ENCODE peak calls at places on chromosomes 5 and 9, in seven cellular contexts. O, L, C, B, H, P and U are unnamed samples. For H3K36me3, the result is how much of the 10 kb centered on the place peaks cover.

GRCh38 chr5:33275921-33276705 is 164.7 kb upstream of the TARS1 start:
- DNase-seq in P (no peak), O (no peak), C (no peak), L (peak), H (no peak), B (no peak), U (no peak)

GRCh38 chr5:124342027-124342471 is 404.4 kb downstream of the ZNF608 start:
- DNase-seq in B (no peak), L (peak), O (peak), H (no peak), P (no peak), C (peak), U (no peak)

GRCh38 chr9:35033101-35033500 is 39.3 kb downstream of the VCP start:
- DNase-seq in C (no peak), O (no peak), P (no peak), L (no peak), B (no peak), H (no peak), U (no peak)

GRCh38 chr5:126031989-126032716 is 391.1 kb upstream of the GRAMD2B start:
- DNase-seq in O (no peak), P (no peak), C (peak), H (no peak), L (peak), B (no peak), U (no peak)

GRCh38 chr9:108271646-108272349 is 584.0 kb downstream of the ACTL7B start:
- DNase-seq in L (peak), C (peak), O (no peak), H (no peak), B (peak), P (no peak), U (peak)

GRCh38 chr9:77750284-77750683 is 102.2 kb upstream of the GNA14 start:
- DNase-seq in O (no peak), H (peak), L (peak), C (no peak), B (no peak), P (no peak), U (no peak)

GRCh38 chr5:102916114-102916513 is 161.0 kb downstream of the PAM start:
- DNase-seq in L (no peak), B (no peak), C (no peak), H (no peak), P (no peak), O (no peak), U (no peak)

GRCh38 chr5:171336486-171337206 is 27.6 kb downstream of the TLX3 start:
- DNase-seq in H (no peak), P (no peak), L (peak), B (peak), O (peak), C (peak), U (peak)

GRCh38 chr5:1066676-1067075 is 45.2 kb downstream of the SLC12A7 start:
- DNase-seq in L (no peak), C (no peak), H (peak), B (no peak), P (no peak), O (no peak), U (no peak)

GRCh38 chr5:5203441-5203840 is 63.3 kb downstream of the ADAMTS16 start:
- DNase-seq in O (no peak), H (no peak), L (no peak), B (no peak), P (no peak), C (no peak), U (peak)

GRCh38 chr9:89178162-89179120 is at the start of gene SHC3:
- DNase-seq in P (no peak), C (peak), O (no peak), H (peak), L (peak), B (peak), U (no peak)

GRCh38 chr5:10762178-10762775 is 1.2 kb upstream of the DAP start:
- DNase-seq in B (peak), L (no peak), O (no peak), P (no peak), C (peak), H (no peak), U (no peak)

GRCh38 chr5:52269395-52269794 is 518.3 kb upstream of the ITGA1 start:
- DNase-seq in O (no peak), P (no peak), L (no peak), C (no peak), B (no peak), H (no peak), U (no peak)

GRCh38 chr9:128911529-128912035 is 9.2 kb upstream of the PHYHD1 start:
- DNase-seq in O (no peak), C (peak), H (no peak), P (no peak), B (no peak), L (peak), U (no peak)

GRCh38 chr5:59799668-59800374 is 93.7 kb downstream of the PDE4D start:
- DNase-seq in H (peak), P (peak), L (no peak), C (peak), O (no peak), B (peak), U (peak)

GRCh38 chr9:33952066-33952465 is 96.6 kb downstream of the UBAP2 start:
- DNase-seq in L (no peak), P (no peak), B (no peak), O (no peak), H (no peak), C (no peak), U (no peak)

GRCh38 chr9:5941214-5941613 is 50.5 kb downstream of the MLANA start:
- DNase-seq in C (no peak), P (no peak), B (no peak), O (no peak), H (no peak), L (no peak), U (no peak)

GRCh38 chr5:71974622-71975021 is 132.7 kb upstream of the MAP1B start:
- DNase-seq in B (no peak), O (no peak), H (no peak), L (no peak), C (no peak), P (no peak), U (no peak)

GRCh38 chr5:90888511-90889324 is 330.1 kb downstream of the ADGRV1 start:
- DNase-seq in B (no peak), P (no peak), L (peak), O (no peak), C (peak), H (no peak), U (no peak)

GRCh38 chr5:41670216-41670615 is 159.8 kb upstream of the PLCXD3 start:
- DNase-seq in B (no peak), L (no peak), C (no peak), H (no peak), O (no peak), P (no peak), U (no peak)

GRCh38 chr5:149495673-149496072 is 55.6 kb downstream of the CSNK1A1 start:
- DNase-seq in H (no peak), O (no peak), B (no peak), L (no peak), C (no peak), P (no peak), U (no peak)
- H3K36me3 ChIP-seq in H (half or more), O (under half), B (under half), L (under half), C (under half), P (half or more), U (under half)

GRCh38 chr5:95899848-95900247 is 61.8 kb downstream of the ELL2 start:
- DNase-seq in L (no peak), B (no peak), O (no peak), H (no peak), C (no peak), P (no peak), U (no peak)
- H3K36me3 ChIP-seq in L (under half), B (under half), O (under half), H (under half), C (under half), P (under half), U (under half)

DNA sequence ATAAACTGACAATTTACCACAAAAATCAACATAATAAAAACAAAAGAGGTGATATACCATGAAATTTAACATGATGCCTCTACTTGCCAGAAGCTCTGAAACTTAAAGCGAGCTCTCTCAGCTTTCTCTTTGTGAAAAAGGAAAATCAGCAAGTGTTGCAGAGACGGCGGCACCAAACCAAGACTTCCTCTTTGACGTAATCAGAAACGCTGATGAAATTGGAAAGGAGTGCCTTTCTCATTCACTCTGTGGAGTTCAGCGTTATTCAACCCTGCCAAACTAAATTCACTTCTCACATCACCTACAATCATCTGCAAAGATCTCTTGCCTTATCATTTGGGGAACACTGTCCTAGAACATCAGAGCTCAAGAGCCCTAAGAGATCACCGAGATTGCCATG is 32.2 kb downstream of the ANXA6 start:
- DNase-seq in B (no peak), H (no peak), C (no peak), L (no peak), O (no peak), P (no peak), U (no peak)
- H3K36me3 ChIP-seq in B (under half), H (half or more), C (half or more), L (half or more), O (under half), P (under half), U (under half)

GRCh38 chr9:131442351-131442750 is 48.5 kb downstream of the PRRC2B start:
- DNase-seq in C (no peak), H (no peak), O (peak), L (no peak), B (no peak), P (no peak), U (no peak)

GRCh38 chr9:131447148-131447547 is 53.3 kb downstream of the PRRC2B start:
- DNase-seq in O (peak), C (no peak), B (no peak), H (no peak), L (peak), P (no peak), U (no peak)

GRCh38 chr9:131446276-131446675 is 52.4 kb downstream of the PRRC2B start:
- DNase-seq in C (no peak), H (no peak), L (no peak), B (no peak), O (peak), P (no peak), U (no peak)

GRCh38 chr9:131441441-131441840 is 47.6 kb downstream of the PRRC2B start:
- DNase-seq in B (no peak), O (peak), L (no peak), C (no peak), P (no peak), H (no peak), U (no peak)

GRCh38 chr9:131443648-131444047 is 49.8 kb downstream of the PRRC2B start:
- DNase-seq in H (no peak), B (no peak), L (no peak), C (no peak), P (no peak), O (peak), U (no peak)
- H3K36me3 ChIP-seq in H (half or more), B (under half), L (under half), C (half or more), P (half or more), O (under half), U (under half)

DNA sequence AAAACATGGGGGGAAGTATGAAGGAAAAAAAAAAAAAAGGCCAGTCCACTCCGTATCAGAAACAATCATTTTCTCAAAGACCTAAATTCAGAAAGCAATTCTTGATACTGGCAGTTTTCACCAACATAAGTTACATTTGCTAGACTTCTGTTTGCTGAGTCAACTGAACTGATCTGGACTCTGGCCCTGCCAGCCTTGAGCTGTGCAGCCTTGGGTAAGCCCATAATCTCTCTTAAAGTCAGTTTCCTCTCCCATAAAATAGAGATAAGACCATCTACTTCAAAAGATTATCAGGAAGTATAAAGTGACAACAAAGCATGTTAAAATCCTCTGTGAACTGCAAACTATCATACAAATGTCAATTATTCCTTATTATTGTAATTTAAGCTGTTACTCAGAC is 106.8 kb downstream of the MAPKAP1 start:
- DNase-seq in L (no peak), C (no peak), B (no peak), O (no peak), P (no peak), H (no peak), U (no peak)
- H3K36me3 ChIP-seq in L (under half), C (under half), B (under half), O (under half), P (under half), H (under half), U (under half)

GRCh38 chr9:136474974-136475865 is 7.6 kb downstream of the SEC16A start:
- DNase-seq in C (no peak), L (no peak), P (no peak), O (no peak), B (no peak), H (no peak), U (no peak)
- H3K36me3 ChIP-seq in C (under half), L (half or more), P (half or more), O (under half), B (under half), H (half or more), U (under half)

GRCh38 chr9:114371986-114372917 is 15.5 kb downstream of the AKNA start:
- DNase-seq in O (peak), H (peak), C (peak), B (no peak), L (peak), P (no peak), U (no peak)

GRCh38 chr9:114372971-114373591 is 14.7 kb downstream of the AKNA start:
- DNase-seq in O (peak), L (no peak), B (no peak), C (peak), P (no peak), H (no peak), U (no peak)

GRCh38 chr9:114370985-114371335 is 16.8 kb downstream of the AKNA start:
- DNase-seq in B (no peak), P (no peak), O (no peak), C (no peak), H (no peak), L (no peak), U (no peak)

GRCh38 chr9:114370251-114370984 is 17.4 kb downstream of the AKNA start:
- DNase-seq in C (no peak), B (peak), L (no peak), H (no peak), O (no peak), P (no peak), U (no peak)

DNA sequence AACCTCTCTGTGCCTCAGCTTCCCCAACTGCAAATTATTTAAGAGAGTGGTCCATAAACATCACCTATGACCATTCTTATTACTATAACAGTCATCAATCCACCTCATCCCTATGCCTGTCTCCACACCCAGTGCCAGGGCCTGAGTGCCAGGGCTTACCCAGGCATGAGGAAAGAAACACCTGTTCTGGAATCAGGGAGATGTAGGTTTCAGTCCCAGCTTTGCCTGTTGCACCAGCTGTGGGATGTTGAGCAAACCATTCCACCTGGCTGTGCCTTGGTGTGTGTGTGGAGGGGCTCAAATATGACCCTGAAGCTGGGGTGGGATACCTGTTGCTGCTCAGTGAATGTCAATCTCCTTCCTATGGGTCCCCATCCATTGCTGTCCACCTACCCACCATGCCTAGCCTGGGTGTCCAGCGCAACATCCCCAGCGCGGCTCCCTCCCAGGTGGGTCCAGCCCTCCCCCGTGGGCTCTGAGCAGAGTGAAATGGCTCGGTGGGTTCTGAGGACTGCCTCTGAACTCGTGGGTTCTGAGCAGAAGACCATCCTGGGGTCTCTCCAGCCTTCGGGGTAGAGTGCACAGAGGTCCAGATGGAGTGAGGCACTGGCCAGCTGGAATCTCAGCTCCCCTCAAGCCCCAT is 16.3 kb downstream of the AKNA start:
- DNase-seq in C (no peak), O (no peak), B (no peak), L (no peak), P (no peak), H (no peak), U (no peak)
- H3K36me3 ChIP-seq in C (under half), O (under half), B (under half), L (under half), P (under half), H (under half), U (under half)

GRCh38 chr5:175678074-175678473 is 20.2 kb downstream of the HRH2 start:
- DNase-seq in P (no peak), B (no peak), C (no peak), O (no peak), L (no peak), H (no peak), U (no peak)

GRCh38 chr5:175681045-175681974 is 23.4 kb downstream of the HRH2 start:
- DNase-seq in H (peak), P (no peak), B (no peak), C (peak), L (no peak), O (no peak), U (no peak)

GRCh38 chr5:175680463-175680862 is 22.6 kb downstream of the HRH2 start:
- DNase-seq in L (no peak), H (no peak), O (no peak), P (no peak), B (no peak), C (no peak), U (no peak)

GRCh38 chr5:175681975-175682354 is 24.1 kb downstream of the HRH2 start:
- DNase-seq in O (no peak), L (no peak), H (no peak), C (peak), P (no peak), B (no peak), U (no peak)

DNA sequence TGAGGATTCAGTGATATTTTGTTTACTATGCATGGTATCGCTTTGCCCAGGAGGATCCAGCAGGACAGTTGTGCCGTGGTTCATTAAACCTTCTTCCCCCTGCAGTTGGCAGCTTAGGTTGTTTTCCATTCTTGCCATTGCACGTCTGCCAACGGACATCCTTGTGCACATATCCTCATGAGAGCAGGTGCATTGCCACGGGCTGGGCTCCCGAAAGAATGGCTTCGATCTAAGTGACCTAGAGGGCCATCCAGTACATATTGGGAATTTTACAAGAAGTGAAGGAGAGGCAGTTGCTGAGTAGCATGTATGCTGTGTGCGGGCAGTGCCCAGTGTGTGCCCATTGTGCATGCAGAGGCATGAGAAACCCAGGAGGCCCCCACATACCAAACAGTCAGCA is 22.1 kb downstream of the HRH2 start:
- DNase-seq in O (no peak), P (no peak), C (no peak), B (no peak), H (no peak), L (no peak), U (no peak)
- H3K36me3 ChIP-seq in O (under half), P (under half), C (under half), B (under half), H (under half), L (under half), U (under half)